ENCODE peak calls at places on chromosomes 2 and 18, in six cellular contexts. G is GM23248, N is GM23338, D is ovary, S is breast epithelium, A is suprapubic skin. J is an unnamed sample.

GRCh38 chr2:84115458-84115857 is 343.6 kb downstream of the SUCLG1 start:
- DNase-seq in G (no peak), N (no peak), D (no peak), S (no peak), A (no peak), J (no peak)

GRCh38 chr2:53740170-53740569 is 27.4 kb upstream of the CHAC2 start:
- DNase-seq in G (peak; percentile 49), N (peak; percentile 27), D (no peak), S (no peak), A (no peak), J (no peak)

GRCh38 chr18:29154196-29154757 is 977.3 kb upstream of the CDH2 start:
- DNase-seq in G (peak; percentile 71), N (no peak), D (no peak), S (no peak), A (no peak), J (no peak)

GRCh38 chr2:64262068-64262467 is 117.8 kb upstream of the PELI1 start:
- DNase-seq in G (no peak), N (no peak), D (no peak), S (no peak), A (no peak), J (no peak)

GRCh38 chr18:65567372-65567771 is 183.4 kb upstream of the CDH7 start:
- DNase-seq in G (no peak), N (peak; percentile 46), D (no peak), S (no peak), A (no peak), J (no peak)

GRCh38 chr18:68679531-68679930 is 35.4 kb downstream of the TMX3 start:
- DNase-seq in G (peak; percentile 76), N (no peak), D (no peak), S (no peak), A (no peak), J (no peak)

GRCh38 chr2:44560352-44560751 is 198.6 kb downstream of the CAMKMT start:
- DNase-seq in G (peak; percentile 8), N (no peak), D (no peak), S (no peak), A (no peak), J (no peak)

GRCh38 chr18:21538230-21538629 is 62.3 kb downstream of the ESCO1 start:
- DNase-seq in G (no peak), N (no peak), D (no peak), S (no peak), A (no peak), J (no peak)

GRCh38 chr2:171158790-171159325 is 1.8 kb downstream of the TLK1 start:
- DNase-seq in G (no peak), N (no peak), D (no peak), S (no peak), A (no peak), J (no peak)

GRCh38 chr18:78192044-78192443 is 787.6 kb upstream of the SALL3 start:
- DNase-seq in G (no peak), N (no peak), D (peak; percentile 24), S (no peak), A (no peak), J (no peak)

GRCh38 chr2:15861172-15861822 is 79.1 kb upstream of the MYCN start:
- DNase-seq in G (no peak), N (no peak), D (no peak), S (no peak), A (no peak), J (no peak)

GRCh38 chr2:17912266-17912691 is 33.8 kb downstream of the KCNS3 start:
- DNase-seq in G (no peak), N (no peak), D (no peak), S (no peak), A (no peak), J (no peak)

GRCh38 chr2:102975996-102976636 is 214.3 kb downstream of the TMEM182 start:
- DNase-seq in G (peak; percentile 29), N (peak; percentile 84), D (no peak), S (no peak), A (no peak), J (no peak)

GRCh38 chr2:39743170-39743851 is 35.7 kb downstream of the THUMPD2 start:
- DNase-seq in G (peak; percentile 51), N (no peak), D (no peak), S (no peak), A (no peak), J (no peak)

GRCh38 chr2:190912731-190913130 is 32.1 kb downstream of the GLS start:
- DNase-seq in G (peak; percentile 44), N (no peak), D (no peak), S (no peak), A (no peak), J (no peak)

GRCh38 chr2:161238559-161239415 is 69.4 kb upstream of the PSMD14 start:
- DNase-seq in G (peak; percentile 73), N (peak; percentile 96), D (peak; percentile 67), S (peak; percentile 57), A (peak; percentile 86), J (peak; percentile 53)

GRCh38 chr2:164960159-164960558 is 4.8 kb upstream of the SLC38A11 start:
- DNase-seq in G (no peak), N (no peak), D (no peak), S (no peak), A (no peak), J (no peak)

GRCh38 chr2:237872178-237872887 is 12.9 kb downstream of the RAMP1 start:
- DNase-seq in G (no peak), N (no peak), D (no peak), S (peak; percentile 30), A (peak; percentile 68), J (no peak)

GRCh38 chr2:159895258-159896209 is 97.5 kb upstream of the CD302 start:
- DNase-seq in G (peak; percentile 21), N (no peak), D (no peak), S (no peak), A (no peak), J (no peak)

GRCh38 chr18:50953822-50954221 is 14.0 kb upstream of the ELAC1 start:
- DNase-seq in G (no peak), N (no peak), D (no peak), S (no peak), A (no peak), J (no peak)

GRCh38 chr2:131016826-131017596 is 76.2 kb downstream of the FAM168B start:
- DNase-seq in G (peak; percentile 81), N (no peak), D (no peak), S (no peak), A (no peak), J (no peak)

GRCh38 chr2:149596471-149596870 is 8.9 kb upstream of the MMADHC start:
- DNase-seq in G (no peak), N (no peak), D (no peak), S (no peak), A (no peak), J (no peak)

GRCh38 chr2:240211598-240212424 is 71.4 kb upstream of the OTOS start:
- DNase-seq in G (no peak), N (no peak), D (no peak), S (peak; percentile 45), A (peak; percentile 69), J (no peak)

GRCh38 chr2:189022002-189022401 is 47.8 kb downstream of the COL3A1 start:
- DNase-seq in G (peak; percentile 95), N (no peak), D (peak; percentile 51), S (no peak), A (no peak), J (no peak)

GRCh38 chr2:209208211-209208610 is 215.6 kb upstream of the MAP2 start:
- DNase-seq in G (peak; percentile 39), N (peak; percentile 75), D (no peak), S (no peak), A (no peak), J (no peak)

GRCh38 chr2:82803307-82803706 is 1655.8 kb downstream of the SUCLG1 start:
- DNase-seq in G (no peak), N (peak; percentile 4), D (no peak), S (no peak), A (peak; percentile 37), J (no peak)

GRCh38 chr2:188332619-188333018 is 40.9 kb downstream of the GULP1 start:
- DNase-seq in G (no peak), N (no peak), D (no peak), S (no peak), A (no peak), J (no peak)

GRCh38 chr2:240722796-240723735 is 31.4 kb downstream of the AQP12A start:
- DNase-seq in G (peak; percentile 15), N (no peak), D (no peak), S (no peak), A (no peak), J (no peak)

GRCh38 chr2:169768262-169768995 is 30.2 kb upstream of the SSB start:
- DNase-seq in G (peak; percentile 35), N (peak; percentile 21), D (no peak), S (peak; percentile 55), A (no peak), J (peak; percentile 12)
- H3K4me3 ChIP-seq in G (peak overlapping the region; percentile 67), N (no peak overlapping the region), D (peak overlapping the region; percentile 9), S (peak overlapping the region; percentile 43), A (peak overlapping the region; percentile 47), J (peak overlapping the region; percentile 58)

GRCh38 chr18:49019446-49020045 is 68.8 kb upstream of the SMAD7 start:
- DNase-seq in G (no peak), N (no peak), D (no peak), S (peak; percentile 48), A (peak; percentile 35), J (no peak)
- H3K27ac ChIP-seq in G (no peak overlapping the region), N (no peak overlapping the region), D (no peak overlapping the region), S (no peak overlapping the region), A (no peak overlapping the region), J (no peak overlapping the region)

GRCh38 chr2:27170569-27171337 is 21.9 kb downstream of the TCF23 start:
- DNase-seq in G (no peak), N (no peak), D (no peak), S (no peak), A (no peak), J (no peak)

GRCh38 chr2:27162151-27163121 is 13.6 kb downstream of the TCF23 start:
- DNase-seq in G (peak; percentile 37), N (no peak), D (no peak), S (no peak), A (no peak), J (no peak)

GRCh38 chr2:27159271-27159670 is 10.5 kb downstream of the TCF23 start:
- DNase-seq in G (no peak), N (no peak), D (no peak), S (no peak), A (no peak), J (no peak)

DNA sequence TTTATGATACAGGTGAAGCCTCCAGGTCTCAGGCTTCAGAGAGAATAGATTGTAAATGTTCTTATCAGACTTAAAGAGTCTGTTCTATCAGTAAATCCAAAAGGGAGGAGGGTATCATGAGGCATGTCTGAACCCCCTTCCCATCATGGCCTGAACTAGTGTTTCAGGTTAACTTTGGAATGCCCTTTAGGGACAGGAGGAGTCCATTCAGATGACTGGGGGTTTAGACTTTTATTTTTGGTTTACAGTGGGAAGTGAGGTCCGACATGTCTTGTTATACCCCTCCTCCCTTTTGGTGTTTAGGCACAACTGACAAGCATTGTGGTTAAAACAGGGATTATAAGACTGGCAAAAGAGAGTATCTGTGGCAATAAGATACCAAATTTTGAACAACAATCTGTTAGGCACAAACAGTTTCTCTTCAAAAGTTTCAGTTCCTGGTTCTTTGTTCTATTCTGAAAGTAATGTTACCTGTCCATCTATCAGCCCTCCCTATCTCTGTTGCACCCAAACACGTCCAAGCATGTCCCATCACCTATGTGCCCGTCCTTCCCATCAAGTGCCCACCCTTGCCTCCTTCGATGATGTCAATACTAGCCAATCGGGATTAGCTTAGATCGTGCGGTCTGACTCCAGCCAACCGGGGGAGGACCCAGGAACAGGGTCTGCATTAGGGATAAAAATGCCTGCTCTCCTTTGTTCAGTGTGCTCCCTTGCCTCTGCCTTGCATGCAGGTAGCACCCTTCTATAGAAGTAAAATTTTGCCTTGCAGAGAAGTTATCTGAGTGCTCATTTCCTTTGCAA is 16.4 kb downstream of the TCF23 start:
- DNase-seq in G (no peak), N (no peak), D (no peak), S (no peak), A (no peak), J (no peak)
- H3K4me3 ChIP-seq in G (no peak overlapping the region), N (no peak overlapping the region), D (no peak overlapping the region), S (no peak overlapping the region), A (no peak overlapping the region), J (no peak overlapping the region)

GRCh38 chr2:234632527-234633391 is 135.9 kb upstream of the ARL4C start:
- DNase-seq in G (peak; percentile 7), N (peak; percentile 27), D (no peak), S (no peak), A (no peak), J (no peak)
- H3K27ac ChIP-seq in G (no peak overlapping the region), N (peak overlapping the region; percentile 86), D (no peak overlapping the region), S (peak overlapping the region; percentile 71), A (peak overlapping the region; percentile 32), J (no peak overlapping the region)